ENCODE peak calls at places on chromosome 11, in six cellular contexts. T is epithelial cell of esophagus; H is GF-D8; W is activated CD4-positive, alpha-beta T cell treated with anti-CD3 and anti-CD28 coated beads, Interleukin-2, amount 50 U/mL, for 48 hours; P is psoas muscle; K is MV-4-11. Y is an unnamed sample.

GRCh38 chr11:47271961-47272661 is 2.2 kb downstream of the MADD start:
- DNase-seq in P (peak), T (no peak), K (peak), W (no peak), H (no peak), Y (no peak)

GRCh38 chr11:8543278-8543677 is 50.8 kb downstream of the STK33 start:
- DNase-seq in T (no peak), W (no peak), H (no peak), P (no peak), K (no peak), Y (no peak)

GRCh38 chr11:20164152-20164551 is 3.9 kb upstream of the DBX1 start:
- DNase-seq in T (no peak), H (no peak), K (no peak), W (no peak), P (no peak), Y (no peak)

GRCh38 chr11:1194977-1195689 is 27.7 kb upstream of the MUC5B start:
- DNase-seq in H (no peak), P (no peak), W (no peak), T (no peak), K (no peak), Y (no peak)

GRCh38 chr11:61352038-61352437 is 9.6 kb downstream of the CYB561A3 start:
- DNase-seq in T (no peak), K (no peak), H (no peak), W (no peak), P (no peak), Y (no peak)

GRCh38 chr11:93958991-93959390 is 62.2 kb upstream of the HEPHL1 start:
- DNase-seq in P (no peak), T (no peak), W (no peak), K (no peak), H (no peak), Y (no peak)

GRCh38 chr11:112580864-112581263 is 320.2 kb upstream of the PLET1 start:
- DNase-seq in K (no peak), P (no peak), H (no peak), W (no peak), T (no peak), Y (no peak)

GRCh38 chr11:33931032-33931431 is 39.2 kb upstream of the LMO2 start:
- DNase-seq in H (no peak), T (peak), K (no peak), P (no peak), W (no peak), Y (no peak)

GRCh38 chr11:29256580-29256979 is 760.2 kb downstream of the KCNA4 start:
- DNase-seq in K (no peak), P (no peak), W (no peak), T (no peak), H (no peak), Y (no peak)

GRCh38 chr11:56890584-56891305 is 98.0 kb upstream of the OR5AK2 start:
- DNase-seq in T (peak), H (no peak), W (no peak), P (no peak), K (no peak), Y (peak)

GRCh38 chr11:659532-660085 is 22.5 kb downstream of the DRD4 start:
- DNase-seq in P (no peak), T (no peak), W (no peak), K (no peak), H (no peak), Y (no peak)

GRCh38 chr11:43580735-43581369 is 99.7 kb upstream of the HSD17B12 start:
- DNase-seq in H (no peak), P (no peak), W (no peak), T (no peak), K (peak), Y (no peak)

GRCh38 chr11:73235236-73235786 is 17.2 kb downstream of the P2RY2 start:
- DNase-seq in T (no peak), H (no peak), K (no peak), P (peak), W (no peak), Y (no peak)

GRCh38 chr11:78295991-78296930 is 107.5 kb downstream of the USP35 start:
- DNase-seq in W (no peak), K (no peak), T (no peak), P (no peak), H (no peak), Y (no peak)

GRCh38 chr11:60880635-60881282 is 13.4 kb downstream of the ZP1 start:
- DNase-seq in H (no peak), P (no peak), K (no peak), W (no peak), T (no peak), Y (no peak)

GRCh38 chr11:2631161-2631560 is 68.6 kb downstream of the KCNQ1OT1 start:
- DNase-seq in H (no peak), K (no peak), W (no peak), T (no peak), P (no peak), Y (no peak)

GRCh38 chr11:24400059-24400665 is 96.7 kb upstream of the LUZP2 start:
- DNase-seq in K (no peak), H (no peak), W (no peak), P (no peak), T (peak), Y (peak)

GRCh38 chr11:67665537-67666302 is 8.7 kb downstream of the ALDH3B2 start:
- DNase-seq in P (no peak), W (no peak), H (no peak), T (peak), K (no peak), Y (no peak)

GRCh38 chr11:119710417-119710816 is 18.6 kb downstream of the NECTIN1 start:
- DNase-seq in W (no peak), T (no peak), H (no peak), K (no peak), P (no peak), Y (no peak)